ENCODE peak calls at places on chromosomes 5 and 9, in five cellular contexts. One of them, this sample, is unnamed.
A peak's percentile ranks its signal among the peaks of the same experiment; 100 is the strongest.

GRCh38 chr5:138961221-138961620 is 86.1 kb upstream of the LRRTM2 start:
- DNase-seq in IMR-90: no peak
- DNase-seq in A549: no peak
- DNase-seq in endothelial cell of umbilical vein: no peak
- DNase-seq in astrocyte: no peak
- DNase-seq in this sample: no peak

GRCh38 chr5:127561254-127561653 is 43.8 kb downstream of the PRRC1 start:
- DNase-seq in IMR-90: peak; percentile 77
- DNase-seq in A549: no peak
- DNase-seq in endothelial cell of umbilical vein: no peak
- DNase-seq in astrocyte: peak; percentile 82
- DNase-seq in this sample: peak; percentile 18

GRCh38 chr5:112869948-112870347 is 8.9 kb downstream of the SRP19 start:
- DNase-seq in IMR-90: no peak
- DNase-seq in A549: no peak
- DNase-seq in endothelial cell of umbilical vein: no peak
- DNase-seq in astrocyte: no peak
- DNase-seq in this sample: no peak

GRCh38 chr9:89463986-89464901 is 33.7 kb downstream of the SEMA4D start:
- DNase-seq in IMR-90: no peak
- DNase-seq in A549: no peak
- DNase-seq in endothelial cell of umbilical vein: no peak
- DNase-seq in astrocyte: no peak
- DNase-seq in this sample: no peak

GRCh38 chr5:60578295-60578694 is 121.7 kb downstream of the DEPDC1B start:
- DNase-seq in IMR-90: no peak
- DNase-seq in A549: no peak
- DNase-seq in endothelial cell of umbilical vein: no peak
- DNase-seq in astrocyte: no peak
- DNase-seq in this sample: no peak

GRCh38 chr5:158955636-158956035 is 144.1 kb downstream of the EBF1 start:
- DNase-seq in IMR-90: no peak
- DNase-seq in A549: no peak
- DNase-seq in endothelial cell of umbilical vein: no peak
- DNase-seq in astrocyte: no peak
- DNase-seq in this sample: no peak

GRCh38 chr9:88980732-88981336 is 10.4 kb upstream of the S1PR3 start:
- DNase-seq in IMR-90: peak; percentile 86
- DNase-seq in A549: no peak
- DNase-seq in endothelial cell of umbilical vein: no peak
- DNase-seq in astrocyte: peak; percentile 93
- DNase-seq in this sample: peak; percentile 46

GRCh38 chr5:15794117-15794985 is 294.4 kb downstream of the FBXL7 start:
- DNase-seq in IMR-90: peak; percentile 24
- DNase-seq in A549: no peak
- DNase-seq in endothelial cell of umbilical vein: peak; percentile 74
- DNase-seq in astrocyte: peak; percentile 12
- DNase-seq in this sample: peak; percentile 23

GRCh38 chr9:111821006-111821528 is 26.3 kb upstream of the SHOC1 start:
- DNase-seq in IMR-90: no peak
- DNase-seq in A549: no peak
- DNase-seq in endothelial cell of umbilical vein: no peak
- DNase-seq in astrocyte: no peak
- DNase-seq in this sample: no peak

GRCh38 chr9:16704489-16705111 is 165.9 kb downstream of the BNC2 start:
- DNase-seq in IMR-90: peak; percentile 80
- DNase-seq in A549: peak; percentile 43
- DNase-seq in endothelial cell of umbilical vein: no peak
- DNase-seq in astrocyte: no peak
- DNase-seq in this sample: peak; percentile 88

GRCh38 chr9:113564804-113565237 is 101.3 kb downstream of the RGS3 start:
- DNase-seq in IMR-90: peak; percentile 61
- DNase-seq in A549: no peak
- DNase-seq in endothelial cell of umbilical vein: no peak
- DNase-seq in astrocyte: peak; percentile 59
- DNase-seq in this sample: peak; percentile 81

GRCh38 chr9:101586651-101587050 is 8.1 kb downstream of the PPP3R2 start:
- DNase-seq in IMR-90: no peak
- DNase-seq in A549: no peak
- DNase-seq in endothelial cell of umbilical vein: no peak
- DNase-seq in astrocyte: no peak
- DNase-seq in this sample: no peak

GRCh38 chr5:77425420-77425819 is 66.7 kb downstream of the WDR41 start:
- DNase-seq in IMR-90: no peak
- DNase-seq in A549: no peak
- DNase-seq in endothelial cell of umbilical vein: no peak
- DNase-seq in astrocyte: no peak
- DNase-seq in this sample: no peak

GRCh38 chr5:140870221-140871201 is 1.8 kb downstream of the PCDHA11 start:
- DNase-seq in IMR-90: no peak
- DNase-seq in A549: no peak
- DNase-seq in endothelial cell of umbilical vein: no peak
- DNase-seq in astrocyte: no peak
- DNase-seq in this sample: no peak

GRCh38 chr5:138954257-138955012 is 79.3 kb upstream of the LRRTM2 start:
- DNase-seq in IMR-90: no peak
- DNase-seq in A549: no peak
- DNase-seq in endothelial cell of umbilical vein: no peak
- DNase-seq in astrocyte: no peak
- DNase-seq in this sample: no peak

GRCh38 chr5:80234311-80234948 is 21.4 kb downstream of the SERINC5 start:
- DNase-seq in IMR-90: no peak
- DNase-seq in A549: no peak
- DNase-seq in endothelial cell of umbilical vein: no peak
- DNase-seq in astrocyte: no peak
- DNase-seq in this sample: peak; percentile 25

GRCh38 chr5:122896598-122897282 is 51.3 kb downstream of the SNX24 start:
- DNase-seq in IMR-90: peak; percentile 85
- DNase-seq in A549: no peak
- DNase-seq in endothelial cell of umbilical vein: peak; percentile 46
- DNase-seq in astrocyte: peak; percentile 18
- DNase-seq in this sample: peak; percentile 20

GRCh38 chr9:98522487-98522886 is 186.2 kb downstream of the GABBR2 start:
- DNase-seq in IMR-90: no peak
- DNase-seq in A549: no peak
- DNase-seq in endothelial cell of umbilical vein: peak; percentile 56
- DNase-seq in astrocyte: no peak
- DNase-seq in this sample: no peak

GRCh38 chr9:133114451-133114885 is 6.6 kb downstream of the RALGDS start:
- DNase-seq in IMR-90: peak; percentile 21
- DNase-seq in A549: no peak
- DNase-seq in endothelial cell of umbilical vein: no peak
- DNase-seq in astrocyte: no peak
- DNase-seq in this sample: peak; percentile 27

GRCh38 chr9:82675605-82676004 is 387.3 kb downstream of the RASEF start:
- DNase-seq in IMR-90: no peak
- DNase-seq in A549: no peak
- DNase-seq in endothelial cell of umbilical vein: no peak
- DNase-seq in astrocyte: no peak
- DNase-seq in this sample: no peak

GRCh38 chr5:677131-678101 is 15.7 kb downstream of the TPPP start:
- DNase-seq in IMR-90: no peak
- DNase-seq in A549: no peak
- DNase-seq in endothelial cell of umbilical vein: no peak
- DNase-seq in astrocyte: no peak
- DNase-seq in this sample: no peak

GRCh38 chr5:71011194-71011792 is 13.8 kb downstream of the NAIP start:
- DNase-seq in IMR-90: no peak
- DNase-seq in A549: no peak
- DNase-seq in endothelial cell of umbilical vein: peak; percentile 0
- DNase-seq in astrocyte: no peak
- DNase-seq in this sample: no peak

GRCh38 chr9:126301985-126302603 is 24.5 kb upstream of the MVB12B start:
- DNase-seq in IMR-90: peak; percentile 62
- DNase-seq in A549: peak; percentile 75
- DNase-seq in endothelial cell of umbilical vein: peak; percentile 68
- DNase-seq in astrocyte: peak; percentile 34
- DNase-seq in this sample: peak; percentile 54

GRCh38 chr5:41785061-41785460 is 85.2 kb downstream of the OXCT1 start:
- DNase-seq in IMR-90: no peak
- DNase-seq in A549: no peak
- DNase-seq in endothelial cell of umbilical vein: peak; percentile 24
- DNase-seq in astrocyte: no peak
- DNase-seq in this sample: no peak

GRCh38 chr9:79562749-79563386 is 8.9 kb upstream of the TLE4 start:
- DNase-seq in IMR-90: peak; percentile 30
- DNase-seq in A549: no peak
- DNase-seq in endothelial cell of umbilical vein: peak; percentile 59
- DNase-seq in astrocyte: no peak
- DNase-seq in this sample: no peak

GRCh38 chr5:118115791-118116190 is 872.6 kb downstream of the DTWD2 start:
- DNase-seq in IMR-90: no peak
- DNase-seq in A549: no peak
- DNase-seq in endothelial cell of umbilical vein: no peak
- DNase-seq in astrocyte: peak; percentile 3
- DNase-seq in this sample: peak; percentile 19

GRCh38 chr5:80481019-80481893 is 6.6 kb upstream of the FAM151B start:
- DNase-seq in IMR-90: peak; percentile 60
- DNase-seq in A549: peak; percentile 44
- DNase-seq in endothelial cell of umbilical vein: peak; percentile 59
- DNase-seq in astrocyte: peak; percentile 34
- DNase-seq in this sample: peak; percentile 69

GRCh38 chr9:89179535-89179919 is 909 bp upstream of the SHC3 start:
- DNase-seq in IMR-90: peak; percentile 68
- DNase-seq in A549: no peak
- DNase-seq in endothelial cell of umbilical vein: no peak
- DNase-seq in astrocyte: peak; percentile 60
- DNase-seq in this sample: peak; percentile 70

DNA sequence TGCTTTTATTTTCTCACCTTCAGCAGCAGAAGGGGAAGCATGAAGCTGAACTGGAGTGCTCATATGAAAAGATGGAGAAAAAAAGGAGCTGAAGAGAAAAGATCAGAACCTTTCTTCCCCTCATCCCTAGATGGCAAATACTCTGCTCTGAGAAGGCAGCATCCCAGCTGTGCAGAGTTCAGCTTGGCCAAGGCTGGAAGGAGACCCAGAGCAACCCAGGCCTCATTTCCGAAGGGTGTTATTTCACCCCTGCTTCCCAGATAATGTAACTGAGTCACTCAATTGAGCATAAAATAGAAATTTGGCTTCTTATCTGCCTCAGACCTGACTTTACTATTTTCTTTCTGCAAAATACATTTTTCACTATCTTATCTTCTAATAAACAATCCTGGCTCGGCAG is 489.9 kb upstream of the BRINP1 start:
- DNase-seq in IMR-90: no peak
- DNase-seq in A549: no peak
- DNase-seq in endothelial cell of umbilical vein: no peak
- DNase-seq in astrocyte: no peak
- DNase-seq in this sample: no peak
- H3K4me2 ChIP-seq in IMR-90: no peak overlapping the region
- H3K4me2 ChIP-seq in A549: no peak overlapping the region
- H3K4me2 ChIP-seq in endothelial cell of umbilical vein: no peak overlapping the region
- H3K4me2 ChIP-seq in astrocyte: no peak overlapping the region
- H3K4me2 ChIP-seq in this sample: no peak overlapping the region

DNA sequence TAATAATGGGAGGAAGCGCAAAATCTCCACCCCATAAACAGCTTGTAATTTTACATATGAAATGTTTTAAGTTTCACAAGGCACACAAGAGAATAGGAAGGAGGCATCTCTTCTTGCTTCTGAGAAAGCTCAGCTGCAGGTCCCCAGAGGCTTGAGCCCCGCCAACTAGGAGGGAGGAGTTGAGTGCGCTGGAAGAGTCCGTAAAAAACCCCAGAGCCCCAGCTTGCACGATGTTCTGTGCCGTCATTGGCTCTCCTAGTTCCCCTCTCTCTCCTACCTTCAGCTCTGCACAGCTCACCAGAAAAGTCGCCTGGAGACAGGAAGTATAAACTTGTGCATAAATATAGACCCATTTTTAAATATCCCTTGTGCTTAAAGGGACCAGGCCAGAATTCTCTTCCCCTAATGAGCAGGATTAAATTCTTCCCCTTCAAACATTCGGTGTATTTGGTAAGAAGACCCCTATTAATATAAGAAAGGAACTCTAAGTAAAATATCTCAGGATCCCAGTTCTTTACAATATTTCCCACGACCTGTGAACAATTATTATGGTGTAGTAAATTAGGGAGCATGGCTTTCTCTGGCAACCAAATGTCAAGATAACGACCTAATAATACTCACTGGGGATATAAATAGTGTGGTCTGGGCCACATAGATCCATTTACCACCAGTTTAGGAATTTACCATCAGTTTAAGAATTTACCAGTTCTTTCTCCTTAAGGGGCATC is 13.7 kb downstream of the GLRX start:
- DNase-seq in IMR-90: peak; percentile 52
- DNase-seq in A549: no peak
- DNase-seq in endothelial cell of umbilical vein: no peak
- DNase-seq in astrocyte: no peak
- DNase-seq in this sample: peak; percentile 68
- H3K4me3 ChIP-seq in IMR-90: no peak overlapping the region
- H3K4me3 ChIP-seq in A549: no peak overlapping the region
- H3K4me3 ChIP-seq in endothelial cell of umbilical vein: no peak overlapping the region
- H3K4me3 ChIP-seq in astrocyte: no peak overlapping the region
- H3K4me3 ChIP-seq in this sample: no peak overlapping the region

DNA sequence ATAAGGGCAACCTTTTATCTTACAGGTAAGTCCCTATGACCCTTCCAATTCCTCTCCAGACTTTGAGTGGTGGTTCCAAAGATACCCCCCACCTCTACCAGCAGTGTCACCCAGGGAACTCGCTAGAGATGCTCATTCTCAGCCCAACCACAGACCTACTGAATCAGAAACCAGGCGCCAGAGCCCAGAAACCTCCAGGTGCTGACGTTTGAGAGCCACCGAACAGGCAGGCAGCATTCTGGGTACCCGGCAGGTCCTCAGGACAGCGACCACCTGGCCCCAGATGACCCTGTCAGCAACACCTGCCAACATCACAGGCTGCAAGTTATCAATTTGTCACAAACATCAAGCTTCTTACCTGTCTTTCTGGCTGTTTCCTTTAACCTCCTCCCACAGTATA is 19.5 kb downstream of the RAPGEF1 start:
- DNase-seq in IMR-90: no peak
- DNase-seq in A549: no peak
- DNase-seq in endothelial cell of umbilical vein: no peak
- DNase-seq in astrocyte: no peak
- DNase-seq in this sample: no peak
- H3K4me2 ChIP-seq in IMR-90: no peak overlapping the region
- H3K4me2 ChIP-seq in A549: no peak overlapping the region
- H3K4me2 ChIP-seq in endothelial cell of umbilical vein: no peak overlapping the region
- H3K4me2 ChIP-seq in astrocyte: no peak overlapping the region
- H3K4me2 ChIP-seq in this sample: no peak overlapping the region

GRCh38 chr9:35673998-35674361 is 252 bp downstream of the CA9 start:
- DNase-seq in IMR-90: no peak
- DNase-seq in A549: no peak
- DNase-seq in endothelial cell of umbilical vein: no peak
- DNase-seq in astrocyte: no peak
- DNase-seq in this sample: no peak
- H3K4me3 ChIP-seq in IMR-90: peak overlapping the region; percentile 16
- H3K4me3 ChIP-seq in A549: no peak overlapping the region
- H3K4me3 ChIP-seq in endothelial cell of umbilical vein: no peak overlapping the region
- H3K4me3 ChIP-seq in astrocyte: no peak overlapping the region
- H3K4me3 ChIP-seq in this sample: no peak overlapping the region

GRCh38 chr5:98753507-98753906 is 20.0 kb upstream of the RGMB start:
- DNase-seq in IMR-90: no peak
- DNase-seq in A549: no peak
- DNase-seq in endothelial cell of umbilical vein: no peak
- DNase-seq in astrocyte: no peak
- DNase-seq in this sample: no peak
- H3K4me2 ChIP-seq in IMR-90: no peak overlapping the region
- H3K4me2 ChIP-seq in A549: no peak overlapping the region
- H3K4me2 ChIP-seq in endothelial cell of umbilical vein: no peak overlapping the region
- H3K4me2 ChIP-seq in astrocyte: no peak overlapping the region
- H3K4me2 ChIP-seq in this sample: no peak overlapping the region

This sample was measured in fibroblast of lung.